ENCODE peak calls at places on chromosome 16, in four cellular contexts. R is HepG2, K is fibroblast of lung, T is cardiac muscle cell. G is an unnamed sample. For H3K4me1, the result is how much of the 10 kb centered on the place peaks cover.

GRCh38 chr16:66457888-66458287 is 30.8 kb downstream of the BEAN1 start:
- DNase-seq in R (no peak), K (no peak), T (no peak), G (no peak)

GRCh38 chr16:30395155-30395991 is at the start of gene ZNF48:
- DNase-seq in R (peak), K (peak), T (peak), G (no peak)

GRCh38 chr16:2210386-2211365 is at the start of gene BRICD5:
- DNase-seq in R (peak), K (peak), T (no peak), G (no peak)

GRCh38 chr16:24988593-24989338 is 26.4 kb downstream of the ARHGAP17 start:
- DNase-seq in R (peak), K (peak), T (peak), G (no peak)

GRCh38 chr16:53257001-53257400 is 177.3 kb upstream of the RBL2 start:
- DNase-seq in R (no peak), K (peak), T (peak), G (no peak)

GRCh38 chr16:11377156-11377555 is 31.9 kb downstream of the RMI2 start:
- DNase-seq in R (no peak), K (no peak), T (no peak), G (no peak)

GRCh38 chr16:27690604-27691003 is 140.7 kb downstream of the KATNIP start:
- DNase-seq in R (peak), K (peak), T (peak), G (no peak)

GRCh38 chr16:75074920-75075687 is 41.5 kb downstream of the LDHD start:
- DNase-seq in R (no peak), K (no peak), T (peak), G (peak)

GRCh38 chr16:19717319-19717718 is 708 bp downstream of the KNOP1 start:
- DNase-seq in R (no peak), K (no peak), T (no peak), G (no peak)

GRCh38 chr16:2514333-2515179 is 804 bp downstream of the ATP6V0C start:
- DNase-seq in R (no peak), K (no peak), T (no peak), G (no peak)

GRCh38 chr16:64654137-64654652 is 467.7 kb downstream of the CDH11 start:
- DNase-seq in R (no peak), K (peak), T (peak), G (no peak)

DNA sequence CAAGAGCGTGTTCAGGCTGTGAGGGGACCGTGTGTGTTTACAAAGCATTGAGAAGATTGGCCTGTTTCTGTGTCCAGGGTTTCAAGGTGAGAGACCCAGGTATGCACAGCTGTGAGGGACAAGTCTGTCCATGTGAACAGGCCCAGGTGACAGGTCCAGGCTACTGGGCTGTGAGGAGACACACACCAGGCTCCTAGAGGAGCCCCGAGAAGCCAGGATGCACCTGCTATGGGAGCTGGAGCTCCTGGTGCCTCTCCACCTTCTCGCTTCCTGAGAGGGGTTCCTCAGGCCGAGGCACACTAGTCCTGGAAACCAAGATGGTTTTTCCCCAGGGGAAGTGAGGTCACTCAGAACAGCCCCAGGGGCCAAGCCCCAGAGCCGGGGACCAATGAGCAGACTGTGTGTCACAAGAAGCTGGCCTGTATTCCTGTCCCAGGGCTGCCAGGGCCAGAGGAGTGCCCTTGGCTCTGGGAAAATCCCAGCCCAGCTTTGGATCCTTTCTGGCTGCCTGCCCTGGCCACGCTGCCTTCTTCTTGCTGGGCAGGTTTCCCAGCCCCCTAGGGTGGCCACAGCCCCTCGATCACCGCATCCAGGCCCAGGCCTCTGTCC is 153.4 kb upstream of the PLCG2 start:
- DNase-seq in R (no peak), K (no peak), T (no peak), G (no peak)
- H3K4me1 ChIP-seq in R (under half), K (under half), T (under half), G (under half)

GRCh38 chr16:4370151-4370550 is 1.5 kb upstream of the VASN start:
- DNase-seq in R (no peak), K (no peak), T (no peak), G (no peak)
- H3K4me1 ChIP-seq in R (half or more), K (under half), T (under half), G (half or more)

GRCh38 chr16:89341697-89342694 is 124.5 kb downstream of the ZNF778 start:
- DNase-seq in R (no peak), K (no peak), T (no peak), G (no peak)
- H3K4me1 ChIP-seq in R (half or more), K (under half), T (under half), G (half or more)

DNA sequence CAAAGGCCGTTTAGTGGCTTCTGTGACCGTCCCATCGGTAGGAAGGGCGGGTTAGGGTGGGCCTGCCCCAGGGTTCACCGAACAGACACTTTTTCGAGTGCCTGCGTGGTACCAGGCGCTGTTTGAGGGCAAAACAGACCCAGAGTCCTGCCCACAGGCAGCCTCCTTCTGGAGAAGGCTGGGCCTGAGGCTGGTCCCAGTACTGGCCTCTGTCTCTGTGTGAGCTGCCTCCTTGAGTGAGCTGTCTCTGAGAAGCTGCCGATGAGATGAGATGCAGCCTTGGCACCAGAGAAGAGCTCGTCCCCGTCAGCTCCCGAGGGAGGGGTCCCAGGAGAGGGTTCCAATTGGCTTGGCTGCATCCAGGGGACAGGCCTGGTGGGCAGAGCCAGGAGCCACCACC is 53.1 kb downstream of the NKD1 start:
- DNase-seq in R (no peak), K (no peak), T (no peak), G (no peak)
- H3K4me1 ChIP-seq in R (half or more), K (under half), T (under half), G (under half)

G was measured in esophagus squamous epithelium.